ENCODE peak calls at places on chromosome 11, in four cellular contexts. Z, T, J and S are unnamed samples.

GRCh38 chr11:86916330-86916729 is 38.9 kb downstream of the FZD4 start:
- ATAC-seq in Z (peak), T (no peak), J (no peak), S (peak)

GRCh38 chr11:78251083-78251699 is 62.5 kb downstream of the USP35 start:
- ATAC-seq in Z (peak), T (no peak), J (peak), S (no peak)

GRCh38 chr11:34613462-34614183 is 7.3 kb upstream of the EHF start:
- ATAC-seq in Z (no peak), T (no peak), J (no peak), S (no peak)

GRCh38 chr11:125952973-125953372 is 7.1 kb downstream of the VSIG10L2 start:
- ATAC-seq in Z (peak), T (no peak), J (no peak), S (peak)

GRCh38 chr11:126140106-126140931 is 71.1 kb downstream of the RPUSD4 start:
- ATAC-seq in Z (no peak), T (no peak), J (no peak), S (peak)

GRCh38 chr11:76296731-76297130 is 84.2 kb downstream of the THAP12 start:
- ATAC-seq in Z (no peak), T (no peak), J (peak), S (no peak)

GRCh38 chr11:118789501-118790356 is 1.2 kb downstream of the DDX6 start:
- ATAC-seq in Z (peak), T (peak), J (peak), S (no peak)

GRCh38 chr11:119290894-119291497 is 25.9 kb downstream of the MCAM start:
- ATAC-seq in Z (no peak), T (no peak), J (no peak), S (no peak)

GRCh38 chr11:44577231-44577834 is 11.9 kb downstream of the CD82 start:
- ATAC-seq in Z (peak), T (no peak), J (peak), S (no peak)

GRCh38 chr11:128747728-128748148 is 53.9 kb downstream of the FLI1 start:
- ATAC-seq in Z (no peak), T (no peak), J (no peak), S (no peak)

GRCh38 chr11:77316733-77317342 is 15.4 kb upstream of the GDPD4 start:
- ATAC-seq in Z (no peak), T (no peak), J (no peak), S (no peak)

GRCh38 chr11:87307101-87307500 is 269.4 kb downstream of the TMEM135 start:
- ATAC-seq in Z (no peak), T (no peak), J (no peak), S (no peak)

GRCh38 chr11:92461478-92461877 is 236.9 kb downstream of the FAT3 start:
- ATAC-seq in Z (no peak), T (peak), J (no peak), S (no peak)

GRCh38 chr11:57480409-57481137 is 20.2 kb downstream of the RTN4RL2 start:
- ATAC-seq in Z (peak), T (peak), J (peak), S (peak)

GRCh38 chr11:118343248-118343647 is 743 bp upstream of the CD3D start:
- ATAC-seq in Z (no peak), T (no peak), J (no peak), S (no peak)

GRCh38 chr11:94639901-94640721 is 72.9 kb downstream of the PIWIL4 start:
- ATAC-seq in Z (no peak), T (no peak), J (peak), S (no peak)

GRCh38 chr11:221998-222789 is 13.9 kb downstream of the SIRT3 start:
- ATAC-seq in Z (no peak), T (no peak), J (no peak), S (no peak)

GRCh38 chr11:132658004-132658403 is 874.3 kb downstream of the OPCML start:
- ATAC-seq in Z (no peak), T (no peak), J (no peak), S (no peak)